ENCODE peak calls at places on chromosomes 13 and 19, in nine cellular contexts. Y is transverse colon, S is suprapubic skin, U is spleen, A is breast epithelium, X is HCT116, E is esophagus muscularis mucosa, R is stomach, J is prostate gland. K is an unnamed sample.

GRCh38 chr19:30656520-30657100 is 284.4 kb downstream of the ZNF536 start:
- DNase-seq in S (no peak), A (no peak), U (no peak), Y (no peak), X (no peak), J (no peak), R (no peak), E (no peak), K (no peak)

GRCh38 chr13:53237696-53238095 is 209.1 kb downstream of the OLFM4 start:
- DNase-seq in E (no peak), J (no peak), Y (no peak), S (no peak), A (no peak), U (no peak), R (no peak), X (no peak), K (no peak)

GRCh38 chr13:112095354-112095753 is 28.4 kb downstream of the SOX1 start:
- DNase-seq in Y (no peak), A (no peak), R (no peak), J (no peak), X (no peak), S (no peak), E (no peak), U (no peak), K (peak; percentile 43)

GRCh38 chr19:42066075-42066754 is 3.8 kb downstream of the GRIK5 start:
- DNase-seq in R (no peak), X (no peak), U (no peak), A (no peak), Y (no peak), E (no peak), J (no peak), S (no peak), K (no peak)

GRCh38 chr19:917323-918151 is at the start of gene KISS1R:
- DNase-seq in E (no peak), J (no peak), Y (no peak), U (peak; percentile 92), S (no peak), R (peak; percentile 44), A (no peak), X (no peak), K (no peak)

GRCh38 chr13:73000027-73000674 is 58.7 kb upstream of the KLF5 start:
- DNase-seq in Y (no peak), E (no peak), X (peak; percentile 26), R (no peak), A (no peak), U (no peak), S (no peak), J (no peak), K (no peak)

GRCh38 chr13:33490461-33491327 is 205.1 kb upstream of the STARD13 start:
- DNase-seq in S (peak; percentile 62), U (no peak), R (no peak), A (no peak), Y (no peak), X (no peak), J (no peak), E (no peak), K (no peak)

GRCh38 chr19:46732966-46733692 is 12.7 kb upstream of the FKRP start:
- DNase-seq in Y (no peak), X (no peak), U (peak; percentile 89), R (no peak), S (peak; percentile 62), J (no peak), A (no peak), E (no peak), K (no peak)

GRCh38 chr19:9885077-9885552 is 50.0 kb downstream of the PIN1 start:
- DNase-seq in S (no peak), Y (no peak), X (no peak), U (no peak), E (no peak), R (no peak), A (no peak), J (no peak), K (no peak)

GRCh38 chr13:94195715-94196114 is 283.8 kb downstream of the DCT start:
- DNase-seq in E (no peak), J (no peak), A (no peak), U (no peak), X (no peak), Y (no peak), R (no peak), S (no peak), K (no peak)

DNA sequence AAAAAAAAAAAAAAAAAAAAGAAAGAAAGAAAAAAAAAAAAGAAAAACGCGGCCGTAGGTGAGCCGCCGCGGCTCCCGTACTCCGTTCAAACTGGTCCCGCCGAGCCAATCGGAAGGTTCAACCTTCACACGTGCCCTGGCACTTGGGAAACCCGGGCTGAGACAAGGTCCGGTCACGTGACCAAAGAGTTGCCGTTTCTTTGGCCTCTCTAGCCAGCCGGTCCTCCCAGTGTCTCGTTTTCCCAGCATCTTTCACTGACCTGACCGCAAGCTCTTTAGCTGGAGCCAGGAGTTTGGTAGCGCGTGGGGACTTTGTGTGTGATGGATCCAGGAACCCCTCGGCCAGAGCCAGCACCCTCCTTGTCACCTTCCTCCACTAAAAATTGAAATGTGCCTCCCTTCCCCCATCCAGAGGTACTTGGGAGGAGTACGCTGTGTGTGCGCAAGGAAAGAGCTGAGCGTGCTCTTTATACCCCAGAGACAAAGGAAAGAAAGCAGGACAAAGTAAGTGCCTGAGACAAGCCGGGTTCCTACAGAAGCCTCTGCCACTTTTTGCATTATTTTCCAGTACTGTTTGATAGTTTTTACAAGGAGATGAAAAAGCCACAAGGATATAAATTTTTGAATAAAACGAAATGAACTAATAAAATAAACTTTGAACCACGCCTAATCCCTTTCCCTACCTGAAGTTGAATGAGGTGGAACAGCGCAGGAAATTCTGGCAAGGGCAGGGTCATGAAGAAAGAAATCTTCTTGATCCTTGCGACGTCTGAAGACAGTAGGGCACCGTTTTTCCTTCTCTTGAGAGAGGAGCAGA is 958 bp downstream of the TNPO2 start:
- DNase-seq in E (peak; percentile 99), J (peak; percentile 99), X (peak; percentile 99), Y (peak; percentile 97), S (peak; percentile 98), A (peak; percentile 97), R (peak; percentile 97), U (peak; percentile 98), K (peak; percentile 99)
- TF ChIP-seq POLR2A in E (no peak), J (no peak), X (peak; percentile 54), Y (peak; percentile 30), S (no peak), A (no peak), R (no peak), U (no peak), K (peak; percentile 39)

GRCh38 chr13:38821753-38822551 is 135.1 kb downstream of the FREM2 start:
- DNase-seq in U (no peak), S (no peak), E (no peak), X (no peak), Y (no peak), J (no peak), R (no peak), A (no peak), K (no peak)
- TF ChIP-seq CTCF in U (no peak), S (no peak), E (no peak), X (no peak), Y (no peak), J (no peak), R (no peak), A (no peak), K (no peak)

GRCh38 chr19:3983542-3983914 is 1.7 kb downstream of the EEF2 start:
- DNase-seq in R (no peak), X (no peak), Y (no peak), S (no peak), J (no peak), A (no peak), U (no peak), E (no peak), K (no peak)

GRCh38 chr19:3982701-3983541 is 2.3 kb downstream of the EEF2 start:
- DNase-seq in R (no peak), J (no peak), A (no peak), U (peak; percentile 79), E (no peak), X (no peak), S (peak; percentile 71), Y (no peak), K (peak; percentile 70)

GRCh38 chr19:3981373-3981735 is 3.9 kb downstream of the EEF2 start:
- DNase-seq in A (no peak), X (no peak), E (no peak), Y (no peak), S (no peak), J (no peak), R (no peak), U (no peak), K (no peak)

GRCh38 chr19:3980353-3981251 is 4.7 kb downstream of the EEF2 start:
- DNase-seq in S (peak; percentile 66), R (no peak), U (no peak), J (no peak), A (no peak), E (no peak), Y (no peak), X (no peak), K (peak; percentile 64)

GRCh38 chr19:3981736-3982681 is 3.3 kb downstream of the EEF2 start:
- DNase-seq in Y (no peak), E (no peak), R (no peak), A (no peak), X (no peak), S (peak; percentile 66), J (no peak), U (peak; percentile 71), K (peak; percentile 63)
- TF ChIP-seq POLR2AphosphoS5 in Y (peak; percentile 8), E (no peak), R (no peak), A (no peak), X (no peak), S (no peak), J (no peak), U (peak; percentile 60), K (no peak)

GRCh38 chr19:45279587-45280192 is 28.6 kb downstream of the MARK4 start:
- DNase-seq in A (no peak), Y (no peak), E (no peak), U (no peak), X (no peak), J (no peak), R (no peak), S (no peak), K (no peak)

GRCh38 chr19:45283443-45284033 is 32.5 kb downstream of the MARK4 start:
- DNase-seq in A (no peak), E (no peak), Y (no peak), X (no peak), J (no peak), U (no peak), R (no peak), S (no peak), K (no peak)

GRCh38 chr19:45276284-45276687 is 25.2 kb downstream of the MARK4 start:
- DNase-seq in S (no peak), E (no peak), U (no peak), A (no peak), X (no peak), R (no peak), J (no peak), Y (no peak), K (no peak)

GRCh38 chr19:45278087-45278486 is 27.0 kb downstream of the MARK4 start:
- DNase-seq in A (no peak), J (no peak), X (no peak), Y (no peak), E (no peak), U (no peak), R (no peak), S (no peak), K (no peak)

DNA sequence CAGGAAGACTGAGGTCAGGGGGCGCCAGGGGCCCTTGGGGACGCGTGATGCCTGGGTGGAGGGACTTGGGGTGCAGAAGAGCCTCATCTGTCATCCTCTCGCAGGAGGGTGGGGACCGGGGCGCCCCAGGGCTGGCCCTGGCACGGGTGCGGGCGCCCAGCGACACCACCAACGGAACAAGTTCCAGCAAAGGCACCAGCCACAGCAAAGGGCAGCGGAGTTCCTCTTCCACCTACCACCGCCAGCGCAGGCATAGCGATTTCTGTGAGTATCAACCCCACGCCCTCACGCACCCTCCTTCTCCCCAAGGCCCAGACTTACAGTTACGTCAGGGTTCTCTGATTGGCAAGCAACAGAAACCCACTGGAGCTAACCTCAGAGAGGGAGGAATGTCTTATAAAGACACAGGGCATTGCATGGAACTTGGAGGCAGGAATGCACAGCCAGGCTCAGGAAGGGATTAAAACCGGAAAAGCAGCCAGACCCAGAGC is 29.4 kb downstream of the MARK4 start:
- DNase-seq in U (no peak), R (no peak), A (no peak), E (no peak), J (no peak), X (no peak), S (no peak), Y (no peak), K (no peak)
- TF ChIP-seq POLR2A in U (no peak), R (no peak), A (no peak), E (no peak), J (no peak), X (no peak), S (no peak), Y (no peak), K (no peak)

K was measured in sigmoid colon.